ENCODE peak calls at places on chromosomes 13 and 19, in ten cellular contexts. O, A, R, M, B, D, P, V, Z and Y are unnamed samples.

GRCh38 chr19:39852882-39853281 is 6.7 kb upstream of the FBL start:
- DNase-seq in Z (no peak), D (no peak), P (no peak), R (no peak), V (no peak), A (no peak), M (no peak), B (no peak), O (no peak), Y (no peak)

GRCh38 chr19:7442423-7442822 is 46.4 kb downstream of the PEX11G start:
- DNase-seq in P (no peak), O (no peak), V (no peak), R (no peak), A (no peak), B (no peak), Z (no peak), D (peak), M (no peak), Y (no peak)

GRCh38 chr13:98143157-98143553 is 261 bp downstream of the FARP1 start:
- DNase-seq in M (no peak), Z (no peak), B (no peak), V (no peak), D (no peak), O (no peak), A (no peak), R (no peak), P (no peak), Y (no peak)

GRCh38 chr19:18729933-18730530 is 46.6 kb downstream of the CRTC1 start:
- DNase-seq in Z (no peak), M (no peak), D (no peak), R (no peak), B (no peak), P (no peak), V (no peak), A (no peak), O (no peak), Y (no peak)

GRCh38 chr19:46416077-46416709 is 2.8 kb upstream of the CCDC8 start:
- DNase-seq in A (peak), P (peak), O (no peak), B (peak), D (peak), R (peak), Z (peak), M (peak), V (no peak), Y (peak)

GRCh38 chr19:2317756-2318155 is 9.8 kb upstream of the LINGO3 start:
- DNase-seq in A (no peak), D (no peak), B (no peak), O (no peak), M (no peak), R (no peak), Z (no peak), P (no peak), V (no peak), Y (no peak)

GRCh38 chr13:70173236-70173959 is 65.1 kb upstream of the KLHL1 start:
- DNase-seq in D (no peak), R (peak), P (no peak), A (no peak), Z (no peak), B (no peak), O (no peak), M (no peak), V (no peak), Y (no peak)

GRCh38 chr19:58317481-58318072 is 9.2 kb upstream of the ZSCAN22 start:
- DNase-seq in M (peak), Z (peak), B (no peak), D (no peak), V (no peak), P (peak), A (peak), O (no peak), R (peak), Y (no peak)

GRCh38 chr13:76965759-76966421 is 17.6 kb downstream of the ACOD1 start:
- DNase-seq in R (peak), D (no peak), B (peak), O (no peak), P (peak), V (no peak), Z (peak), M (peak), A (peak), Y (no peak)

GRCh38 chr19:53982611-53983010 is 8.8 kb upstream of the CACNG6 start:
- DNase-seq in B (no peak), P (no peak), A (peak), Z (no peak), R (no peak), M (no peak), O (no peak), V (no peak), D (no peak), Y (no peak)

GRCh38 chr13:104008571-104009435 is 942.6 kb upstream of the SLC10A2 start:
- DNase-seq in D (no peak), M (peak), O (no peak), P (peak), B (no peak), R (peak), Z (no peak), V (no peak), A (peak), Y (no peak)

GRCh38 chr19:35381926-35382325 is 11.1 kb downstream of the GPR42 start:
- DNase-seq in Z (no peak), M (no peak), V (no peak), P (no peak), B (no peak), R (no peak), A (no peak), D (no peak), O (no peak), Y (no peak)

GRCh38 chr19:51010066-51010795 is 8.8 kb upstream of the KLK8 start:
- DNase-seq in R (no peak), Z (no peak), D (no peak), O (no peak), B (no peak), M (no peak), A (no peak), V (no peak), P (no peak), Y (no peak)

GRCh38 chr13:40115456-40115855 is 460.0 kb downstream of the COG6 start:
- DNase-seq in O (no peak), P (no peak), B (no peak), M (no peak), V (no peak), D (no peak), R (peak), Z (no peak), A (no peak), Y (no peak)

GRCh38 chr13:103349664-103350063 is 283.4 kb upstream of the SLC10A2 start:
- DNase-seq in P (no peak), Z (no peak), B (no peak), A (no peak), V (no peak), O (no peak), D (no peak), M (no peak), R (no peak), Y (no peak)

GRCh38 chr13:19836472-19836871 is 27.0 kb downstream of the ZMYM5 start:
- DNase-seq in M (peak), P (peak), R (peak), A (no peak), O (no peak), B (no peak), V (no peak), D (no peak), Z (no peak), Y (no peak)

GRCh38 chr13:42046448-42046847 is 2.0 kb upstream of the DGKH start:
- DNase-seq in D (no peak), A (no peak), O (no peak), P (no peak), V (no peak), B (no peak), R (no peak), M (no peak), Z (no peak), Y (no peak)

GRCh38 chr19:51365211-51366049 is 758 bp downstream of the ETFB start:
- DNase-seq in M (peak), D (no peak), B (no peak), A (no peak), Z (no peak), O (no peak), R (peak), P (peak), V (no peak), Y (no peak)